ENCODE peak calls at places on chromosome 11, in seven cellular contexts. Q, F, E, H, W, P and B are unnamed samples. For H3K9me3, the result is how much of the 10 kb centered on the place peaks cover.

GRCh38 chr11:23278121-23278520 is 417.8 kb upstream of the CCDC179 start:
- DNase-seq in F (no peak), P (peak), W (no peak), E (peak), Q (no peak), H (no peak), B (no peak)

GRCh38 chr11:45247433-45247832 is 38.7 kb downstream of the SYT13 start:
- DNase-seq in F (no peak), E (no peak), W (no peak), H (no peak), Q (no peak), P (no peak), B (no peak)

GRCh38 chr11:123047265-123047946 is 14.5 kb downstream of the HSPA8 start:
- DNase-seq in F (peak), W (no peak), P (no peak), H (no peak), E (no peak), Q (no peak), B (no peak)

GRCh38 chr11:61898247-61898582 is 6.9 kb upstream of the FADS3 start:
- DNase-seq in H (no peak), P (no peak), E (no peak), F (no peak), Q (no peak), W (no peak), B (no peak)

GRCh38 chr11:4991066-4991465 is 3.6 kb upstream of the OR51L1 start:
- DNase-seq in F (no peak), Q (no peak), H (no peak), P (no peak), E (no peak), W (no peak), B (no peak)

GRCh38 chr11:98365185-98365584 is 655.6 kb upstream of the CNTN5 start:
- DNase-seq in P (no peak), Q (no peak), E (no peak), W (no peak), F (no peak), H (no peak), B (no peak)

GRCh38 chr11:124935548-124936514 is at the start of gene HEPACAM:
- DNase-seq in E (no peak), Q (no peak), H (no peak), W (no peak), P (no peak), F (no peak), B (no peak)

GRCh38 chr11:105942951-105943350 is 79.1 kb downstream of the MSANTD4 start:
- DNase-seq in Q (no peak), P (no peak), F (no peak), H (no peak), W (no peak), E (peak), B (no peak)

GRCh38 chr11:112841719-112842118 is 119.5 kb upstream of the NCAM1 start:
- DNase-seq in P (no peak), Q (no peak), E (no peak), F (no peak), W (no peak), H (no peak), B (no peak)

GRCh38 chr11:120398184-120398583 is 62.0 kb downstream of the ARHGEF12 start:
- DNase-seq in H (no peak), E (no peak), P (no peak), F (no peak), Q (no peak), W (no peak), B (no peak)

GRCh38 chr11:117026593-117027330 is 71.5 kb downstream of the SIK3 start:
- DNase-seq in W (no peak), H (no peak), F (no peak), P (peak), Q (no peak), E (peak), B (no peak)

GRCh38 chr11:74669311-74670160 is 61.7 kb downstream of the CHRDL2 start:
- DNase-seq in H (no peak), E (no peak), P (no peak), W (no peak), F (no peak), Q (peak), B (no peak)

GRCh38 chr11:117583063-117583801 is 213.8 kb downstream of the DSCAML1 start:
- DNase-seq in P (no peak), F (peak), Q (peak), W (no peak), E (no peak), H (no peak), B (no peak)

GRCh38 chr11:122309262-122309925 is 193.4 kb upstream of the BLID start:
- DNase-seq in F (no peak), E (no peak), Q (peak), H (peak), W (no peak), P (no peak), B (no peak)

GRCh38 chr11:101478587-101479375 is 105.0 kb downstream of the TRPC6 start:
- DNase-seq in P (peak), H (no peak), F (no peak), Q (peak), W (no peak), E (no peak), B (no peak)

GRCh38 chr11:78076733-78077403 is 2.8 kb downstream of the NDUFC2 start:
- DNase-seq in P (no peak), Q (no peak), H (no peak), F (no peak), W (no peak), E (no peak), B (no peak)

GRCh38 chr11:57248780-57249383 is 11.8 kb upstream of the APLNR start:
- DNase-seq in H (no peak), E (peak), P (peak), Q (peak), W (peak), F (no peak), B (peak)

GRCh38 chr11:69966910-69967309 is 111.2 kb upstream of the ANO1 start:
- DNase-seq in H (no peak), E (no peak), P (no peak), Q (no peak), F (no peak), W (no peak), B (no peak)

GRCh38 chr11:62622476-62622875 is 690 bp upstream of the B3GAT3 start:
- DNase-seq in F (no peak), Q (no peak), E (no peak), W (no peak), P (no peak), H (no peak), B (no peak)

GRCh38 chr11:87897079-87897478 is 278.2 kb downstream of the RAB38 start:
- DNase-seq in E (no peak), W (no peak), Q (no peak), P (no peak), H (no peak), F (no peak), B (no peak)

GRCh38 chr11:46389450-46390330 is 1.9 kb downstream of the CHRM4 start:
- DNase-seq in P (peak), E (peak), F (no peak), H (peak), Q (peak), W (peak), B (no peak)

GRCh38 chr11:93528757-93529639 is 14.2 kb downstream of the SMCO4 start:
- DNase-seq in P (no peak), H (no peak), F (no peak), W (no peak), Q (no peak), E (no peak), B (no peak)

GRCh38 chr11:78418584-78419211 is 1.1 kb upstream of the GAB2 start:
- DNase-seq in P (no peak), Q (no peak), E (no peak), H (no peak), W (no peak), F (no peak), B (no peak)

GRCh38 chr11:6127881-6128280 is 20.4 kb downstream of the OR56B4 start:
- DNase-seq in E (no peak), P (peak), Q (no peak), F (no peak), H (no peak), W (no peak), B (no peak)

GRCh38 chr11:1741741-1742140 is 8.7 kb downstream of the IFITM10 start:
- DNase-seq in W (no peak), P (no peak), Q (no peak), E (no peak), H (peak), F (peak), B (no peak)

GRCh38 chr11:80096736-80097135 is 655.9 kb upstream of the TENM4 start:
- DNase-seq in Q (no peak), F (no peak), W (no peak), P (peak), H (no peak), E (peak), B (no peak)

GRCh38 chr11:62147545-62147944 is 23.7 kb downstream of the INCENP start:
- DNase-seq in Q (peak), H (no peak), E (no peak), P (no peak), W (no peak), F (no peak), B (no peak)

GRCh38 chr11:76140912-76141574 is 65.3 kb downstream of the WNT11 start:
- DNase-seq in H (no peak), P (no peak), E (no peak), F (no peak), W (no peak), Q (peak), B (no peak)

GRCh38 chr11:45042560-45042959 is 91.9 kb upstream of the TP53I11 start:
- DNase-seq in E (no peak), H (peak), P (peak), W (no peak), F (no peak), Q (no peak), B (peak)

GRCh38 chr11:19617830-19618523 is 94.7 kb upstream of the NAV2 start:
- DNase-seq in P (no peak), E (no peak), F (no peak), W (no peak), Q (no peak), H (no peak), B (no peak)

GRCh38 chr11:132312616-132313210 is 942.3 kb downstream of the NTM start:
- DNase-seq in Q (peak), F (no peak), H (no peak), W (no peak), P (no peak), E (peak), B (no peak)

DNA sequence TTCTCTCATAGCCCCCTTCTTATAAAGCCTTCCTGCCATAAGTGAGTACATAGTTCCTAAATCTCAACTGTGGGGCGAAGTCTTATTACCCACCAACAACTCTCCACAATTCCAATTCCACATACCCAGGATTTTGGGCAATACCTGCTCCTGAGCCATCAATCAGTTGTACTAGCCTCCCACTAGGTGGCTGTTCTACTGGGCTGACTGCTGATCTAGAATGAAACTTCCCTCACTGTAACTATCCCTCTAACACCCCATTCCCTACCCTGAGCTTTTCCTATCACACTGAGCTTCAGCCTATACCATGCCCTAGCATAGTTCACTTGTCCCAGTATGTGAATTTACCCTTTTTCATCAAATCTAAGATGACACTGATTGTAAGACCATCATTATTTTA is 52.5 kb downstream of the RRAS2 start:
- DNase-seq in F (no peak), W (no peak), H (no peak), E (no peak), P (no peak), Q (no peak), B (no peak)
- TF ChIP-seq CTCF in F (no peak), W (no peak), H (no peak), E (no peak), P (peak), Q (peak), B (no peak)

DNA sequence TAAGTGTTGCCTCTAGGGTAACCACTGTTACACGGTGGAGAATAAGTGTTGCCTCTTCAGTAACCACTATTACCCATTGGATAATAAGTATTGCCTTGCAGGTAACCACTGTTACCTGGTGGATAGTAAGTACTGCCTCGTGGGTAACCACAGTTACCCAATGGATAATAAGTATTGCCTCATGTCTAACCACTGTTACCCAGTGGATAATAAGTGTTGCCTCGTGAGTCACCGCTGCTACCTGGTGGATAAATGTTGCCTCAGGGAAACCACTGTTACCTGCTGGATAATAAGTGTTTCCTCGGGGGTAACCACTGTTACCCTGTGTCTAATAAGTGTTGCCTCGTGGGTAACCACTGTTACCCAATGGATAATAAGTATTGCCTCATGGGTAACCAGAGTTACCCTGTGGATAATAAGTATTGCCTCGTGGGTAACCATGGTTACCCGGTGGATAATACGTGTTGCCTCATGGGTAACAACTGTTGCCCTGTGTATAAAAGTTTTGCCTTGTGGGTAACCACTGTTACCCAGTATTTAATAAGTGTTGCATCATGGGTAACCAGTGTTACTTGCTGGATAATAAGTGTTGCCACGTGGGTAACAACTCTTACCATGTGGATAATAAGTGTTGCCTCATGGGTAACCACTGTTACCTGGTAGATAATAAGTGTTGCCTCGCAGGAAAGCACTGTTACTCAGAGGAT is 12.3 kb upstream of the NXPE4 start:
- DNase-seq in H (no peak), F (no peak), W (no peak), Q (peak), P (peak), E (no peak), B (no peak)
- H3K9me3 ChIP-seq in H (under half), F (under half), W (under half), Q (half or more), P (under half), E (under half), B (under half)

GRCh38 chr11:452916-453527 is 2.9 kb downstream of the PTDSS2 start:
- DNase-seq in E (no peak), F (no peak), H (no peak), P (no peak), W (no peak), Q (no peak), B (no peak)

GRCh38 chr11:451738-452137 is 1.7 kb downstream of the PTDSS2 start:
- DNase-seq in E (no peak), P (no peak), F (no peak), H (no peak), W (no peak), Q (no peak), B (no peak)

GRCh38 chr11:449889-450808 is at the start of gene PTDSS2:
- DNase-seq in W (peak), H (peak), E (peak), P (peak), F (peak), Q (peak), B (peak)

GRCh38 chr11:452203-452744 is 2.2 kb downstream of the PTDSS2 start:
- DNase-seq in F (no peak), W (no peak), H (no peak), P (no peak), Q (no peak), E (no peak), B (no peak)

GRCh38 chr11:450809-451451 is 851 bp downstream of the PTDSS2 start:
- DNase-seq in H (peak), F (peak), E (peak), Q (peak), W (peak), P (peak), B (no peak)
- TF ChIP-seq CTCF in H (no peak), F (no peak), E (no peak), Q (peak), W (peak), P (peak), B (no peak)

GRCh38 chr11:85935751-85936150 is 80.6 kb downstream of the CCDC83 start:
- DNase-seq in F (no peak), P (no peak), E (no peak), W (no peak), Q (no peak), H (no peak), B (no peak)

GRCh38 chr11:85937838-85938237 is 82.7 kb downstream of the CCDC83 start:
- DNase-seq in W (no peak), E (no peak), P (no peak), F (no peak), H (no peak), Q (no peak), B (no peak)

GRCh38 chr11:85941380-85941973 is 86.3 kb downstream of the CCDC83 start:
- DNase-seq in W (peak), H (peak), Q (peak), F (no peak), E (peak), P (peak), B (no peak)

GRCh38 chr11:85934599-85935169 is 79.5 kb downstream of the CCDC83 start:
- DNase-seq in F (no peak), Q (no peak), E (no peak), P (no peak), H (no peak), W (no peak), B (no peak)

DNA sequence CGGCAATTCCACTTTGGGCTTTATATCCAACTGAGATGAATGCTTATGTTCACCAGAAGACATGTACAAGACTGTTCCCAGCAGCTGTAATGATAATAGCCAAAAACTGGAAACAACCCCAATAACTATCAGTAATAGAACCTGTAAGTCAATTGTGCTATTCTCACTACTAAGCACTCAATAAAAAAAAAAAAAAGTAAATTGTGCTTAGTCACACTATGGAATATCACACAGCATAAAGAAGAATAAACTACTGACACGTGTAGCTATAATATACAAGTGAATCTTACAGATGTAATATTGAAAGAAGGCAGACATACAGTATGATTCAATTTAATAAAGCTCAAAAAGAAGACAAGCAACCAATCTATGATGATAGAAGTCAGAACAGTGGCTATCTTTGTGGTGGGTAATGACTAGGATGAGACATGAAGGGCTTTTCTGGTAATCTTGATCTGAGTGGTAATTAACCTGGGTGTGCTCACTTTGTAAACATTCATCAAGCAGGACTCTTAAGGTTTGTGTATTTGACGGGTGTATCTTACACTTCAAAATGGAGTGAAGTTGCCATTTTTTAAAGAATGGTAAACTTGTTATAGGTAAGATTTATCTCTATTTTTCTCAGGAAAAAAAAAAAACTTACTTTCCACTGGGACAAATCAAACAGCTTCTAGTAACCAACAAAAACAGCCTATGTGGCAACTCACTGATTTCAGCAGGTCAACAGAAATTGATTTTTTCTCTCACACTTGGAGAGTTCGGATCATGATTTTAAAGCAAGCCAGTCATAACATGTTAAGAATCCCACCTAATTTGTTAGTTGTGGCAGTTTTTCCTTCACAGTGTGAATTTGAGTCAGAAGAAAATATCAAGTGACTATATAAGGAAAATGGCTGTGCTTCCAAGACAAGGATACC is 84.2 kb downstream of the CCDC83 start:
- DNase-seq in P (no peak), E (no peak), H (no peak), Q (no peak), W (no peak), F (no peak), B (no peak)
- H3K9me3 ChIP-seq in P (under half), E (under half), H (under half), Q (under half), W (under half), F (under half), B (under half)